ENCODE peak calls at places on chromosomes 6 and 20, in six cellular contexts. H, X, C, T, M and O are unnamed samples.

GRCh38 chr6:158686791-158687381 is 37.0 kb downstream of the SYTL3 start:
- DNase-seq in H (peak; percentile 46), C (peak; percentile 68), M (no peak), T (no peak), X (no peak), O (no peak)

GRCh38 chr6:128244751-128245405 is 275.5 kb downstream of the PTPRK start:
- DNase-seq in T (peak; percentile 17), M (no peak), C (no peak), H (no peak), X (peak; percentile 36), O (no peak)

GRCh38 chr6:93222071-93222851 is 197.1 kb downstream of the EPHA7 start:
- DNase-seq in M (no peak), H (no peak), T (peak; percentile 1), C (no peak), X (no peak), O (no peak)

GRCh38 chr20:51562334-51563140 is 20.0 kb upstream of the NFATC2 start:
- DNase-seq in X (peak; percentile 90), C (peak; percentile 49), M (no peak), T (peak; percentile 97), H (no peak), O (peak; percentile 98)

GRCh38 chr6:140366991-140367390 is 992.5 kb upstream of the CITED2 start:
- DNase-seq in X (peak; percentile 80), T (no peak), M (no peak), C (no peak), H (no peak), O (peak; percentile 12)

GRCh38 chr6:110714143-110714542 is 101.1 kb downstream of the CDK19 start:
- DNase-seq in T (no peak), C (no peak), M (no peak), X (peak; percentile 13), H (no peak), O (no peak)

GRCh38 chr6:130043344-130043743 is 25.0 kb downstream of the L3MBTL3 start:
- DNase-seq in M (no peak), C (no peak), H (no peak), T (no peak), X (no peak), O (no peak)

GRCh38 chr6:158488065-158488464 is 71.8 kb upstream of the TMEM181 start:
- DNase-seq in T (peak; percentile 91), X (peak; percentile 95), H (no peak), C (no peak), M (no peak), O (peak; percentile 82)

GRCh38 chr20:43686820-43687219 is 19.9 kb downstream of the MYBL2 start:
- DNase-seq in X (no peak), H (no peak), C (no peak), T (no peak), M (no peak), O (no peak)

GRCh38 chr20:48212806-48213509 is 427.7 kb upstream of the SULF2 start:
- DNase-seq in T (no peak), H (no peak), M (no peak), X (no peak), C (no peak), O (no peak)

GRCh38 chr20:41174373-41174772 is 37.0 kb downstream of the PLCG1 start:
- DNase-seq in C (peak; percentile 14), T (no peak), H (no peak), M (no peak), X (no peak), O (no peak)

GRCh38 chr6:111724505-111724904 is 118.8 kb upstream of the TRAF3IP2 start:
- DNase-seq in T (no peak), X (no peak), C (no peak), M (no peak), H (no peak), O (no peak)

GRCh38 chr20:9035129-9035528 is 33.8 kb upstream of the PLCB4 start:
- DNase-seq in C (no peak), X (peak; percentile 92), H (no peak), T (peak; percentile 81), M (no peak), O (no peak)

GRCh38 chr6:11865926-11866325 is 87.3 kb upstream of the ADTRP start:
- DNase-seq in X (peak; percentile 7), T (no peak), M (no peak), C (no peak), H (no peak), O (no peak)

GRCh38 chr20:47985092-47985850 is 200.0 kb upstream of the SULF2 start:
- DNase-seq in T (peak; percentile 62), M (no peak), C (no peak), X (peak; percentile 26), H (no peak), O (peak; percentile 77)

GRCh38 chr6:64064919-64065318 is 429.3 kb downstream of the PHF3 start:
- DNase-seq in T (no peak), M (no peak), X (no peak), C (no peak), H (no peak), O (no peak)

GRCh38 chr20:5918856-5919633 is 31.3 kb downstream of the TRMT6 start:
- DNase-seq in H (peak; percentile 14), X (peak; percentile 73), T (peak; percentile 67), M (no peak), C (no peak), O (peak; percentile 71)

GRCh38 chr6:38730136-38730862 is 15.2 kb downstream of the DNAH8 start:
- DNase-seq in H (no peak), X (no peak), T (no peak), M (no peak), C (no peak), O (no peak)

GRCh38 chr6:84469144-84469543 is 241.7 kb upstream of the CEP162 start:
- DNase-seq in X (no peak), T (no peak), C (no peak), M (no peak), H (no peak), O (no peak)

GRCh38 chr6:166351715-166352285 is 9.5 kb upstream of the SFT2D1 start:
- DNase-seq in M (no peak), C (no peak), X (peak; percentile 55), H (no peak), T (peak; percentile 25), O (peak; percentile 41)

GRCh38 chr6:157267109-157267611 is 56.2 kb downstream of the TMEM242 start:
- DNase-seq in C (peak; percentile 3), H (no peak), X (no peak), T (no peak), M (no peak), O (no peak)

GRCh38 chr20:52105573-52106422 is 85.8 kb downstream of the ZFP64 start:
- DNase-seq in T (peak; percentile 27), H (no peak), C (no peak), X (peak; percentile 39), M (peak; percentile 81), O (peak; percentile 60)

GRCh38 chr6:148329568-148330299 is 12.9 kb upstream of the SASH1 start:
- DNase-seq in C (no peak), T (peak; percentile 91), H (no peak), X (peak; percentile 63), M (no peak), O (peak; percentile 66)

GRCh38 chr20:13525225-13525940 is 113.3 kb downstream of the TASP1 start:
- DNase-seq in T (peak; percentile 84), H (no peak), C (no peak), M (no peak), X (peak; percentile 95), O (peak; percentile 44)

GRCh38 chr6:5173862-5174643 is 86.7 kb downstream of the LYRM4 start:
- DNase-seq in H (peak; percentile 28), X (peak; percentile 57), C (peak; percentile 25), T (no peak), M (no peak), O (peak; percentile 17)

GRCh38 chr6:111551521-111552231 is 54.0 kb downstream of the TRAF3IP2 start:
- DNase-seq in M (no peak), H (no peak), T (no peak), X (peak; percentile 22), C (no peak), O (peak; percentile 80)

GRCh38 chr20:45359406-45360148 is 3.4 kb upstream of the SYS1 start:
- DNase-seq in M (no peak), X (peak; percentile 79), T (peak; percentile 86), H (no peak), C (no peak), O (peak; percentile 78)

GRCh38 chr20:46070215-46070910 is 19.4 kb downstream of the NCOA5 start:
- DNase-seq in T (peak; percentile 63), M (no peak), X (peak; percentile 89), H (no peak), C (no peak), O (no peak)

GRCh38 chr20:37526238-37526838 is 1.3 kb downstream of the BLCAP start:
- DNase-seq in C (no peak), X (peak; percentile 70), H (no peak), M (no peak), T (peak; percentile 72), O (peak; percentile 91)

GRCh38 chr6:122248844-122249243 is 150.6 kb upstream of the HSF2 start:
- DNase-seq in X (no peak), T (no peak), H (no peak), M (no peak), C (no peak), O (no peak)

GRCh38 chr6:114445846-114446245 is 103.0 kb upstream of the HS3ST5 start:
- DNase-seq in T (no peak), X (no peak), C (no peak), H (no peak), M (no peak), O (no peak)

GRCh38 chr6:12182676-12183075 is 107.5 kb upstream of the EDN1 start:
- DNase-seq in H (no peak), T (no peak), X (peak; percentile 29), M (no peak), C (no peak), O (no peak)

GRCh38 chr20:44342240-44342639 is 5.4 kb downstream of the R3HDML start:
- DNase-seq in X (no peak), H (no peak), C (no peak), M (no peak), T (no peak), O (no peak)